ENCODE peak calls at places on chromosomes 12 and 14, in seven cellular contexts. One of them, this sample, is unnamed.

GRCh38 chr14:70782361-70782760 is 27.0 kb downstream of the MAP3K9 start:
- DNase-seq in Caco-2: no peak
- DNase-seq in cardiac fibroblast: peak
- DNase-seq in nephron progenitor cell: no peak
- DNase-seq in mesothelial cell of epicardium: no peak
- DNase-seq in cardiac muscle cell: no peak
- DNase-seq in RWPE2: peak
- DNase-seq in this sample: no peak

GRCh38 chr14:102565331-102565887 is 27.0 kb upstream of the RCOR1 start:
- DNase-seq in cardiac fibroblast: no peak
- DNase-seq in Caco-2: no peak
- DNase-seq in mesothelial cell of epicardium: no peak
- DNase-seq in RWPE2: no peak
- DNase-seq in nephron progenitor cell: no peak
- DNase-seq in cardiac muscle cell: no peak
- DNase-seq in this sample: no peak

GRCh38 chr12:64665506-64665905 is 55.2 kb downstream of the RASSF3 start:
- DNase-seq in Caco-2: peak
- DNase-seq in mesothelial cell of epicardium: no peak
- DNase-seq in RWPE2: no peak
- DNase-seq in nephron progenitor cell: no peak
- DNase-seq in cardiac fibroblast: peak
- DNase-seq in cardiac muscle cell: no peak
- DNase-seq in this sample: no peak

GRCh38 chr12:63276537-63277365 is 125.8 kb upstream of the AVPR1A start:
- DNase-seq in cardiac muscle cell: peak
- DNase-seq in cardiac fibroblast: peak
- DNase-seq in RWPE2: no peak
- DNase-seq in Caco-2: peak
- DNase-seq in nephron progenitor cell: peak
- DNase-seq in mesothelial cell of epicardium: no peak
- DNase-seq in this sample: no peak

GRCh38 chr12:103495158-103495782 is 498 bp downstream of the C12orf42 start:
- DNase-seq in Caco-2: no peak
- DNase-seq in mesothelial cell of epicardium: no peak
- DNase-seq in RWPE2: no peak
- DNase-seq in cardiac fibroblast: no peak
- DNase-seq in cardiac muscle cell: peak
- DNase-seq in nephron progenitor cell: peak
- DNase-seq in this sample: no peak

GRCh38 chr12:13536219-13536910 is 339.8 kb downstream of the EMP1 start:
- DNase-seq in cardiac fibroblast: no peak
- DNase-seq in mesothelial cell of epicardium: no peak
- DNase-seq in Caco-2: no peak
- DNase-seq in RWPE2: no peak
- DNase-seq in nephron progenitor cell: no peak
- DNase-seq in cardiac muscle cell: no peak
- DNase-seq in this sample: no peak

GRCh38 chr12:8780389-8780788 is 42.0 kb upstream of the A2ML1 start:
- DNase-seq in cardiac fibroblast: peak
- DNase-seq in Caco-2: no peak
- DNase-seq in mesothelial cell of epicardium: no peak
- DNase-seq in nephron progenitor cell: no peak
- DNase-seq in cardiac muscle cell: peak
- DNase-seq in RWPE2: no peak
- DNase-seq in this sample: no peak

GRCh38 chr12:42372154-42372791 is 46.3 kb downstream of the PPHLN1 start:
- DNase-seq in nephron progenitor cell: peak
- DNase-seq in cardiac muscle cell: peak
- DNase-seq in RWPE2: no peak
- DNase-seq in mesothelial cell of epicardium: no peak
- DNase-seq in cardiac fibroblast: peak
- DNase-seq in Caco-2: no peak
- DNase-seq in this sample: no peak

GRCh38 chr12:48053122-48053521 is 48.8 kb upstream of the COL2A1 start:
- DNase-seq in cardiac fibroblast: no peak
- DNase-seq in cardiac muscle cell: no peak
- DNase-seq in nephron progenitor cell: no peak
- DNase-seq in Caco-2: no peak
- DNase-seq in mesothelial cell of epicardium: no peak
- DNase-seq in RWPE2: no peak
- DNase-seq in this sample: no peak

DNA sequence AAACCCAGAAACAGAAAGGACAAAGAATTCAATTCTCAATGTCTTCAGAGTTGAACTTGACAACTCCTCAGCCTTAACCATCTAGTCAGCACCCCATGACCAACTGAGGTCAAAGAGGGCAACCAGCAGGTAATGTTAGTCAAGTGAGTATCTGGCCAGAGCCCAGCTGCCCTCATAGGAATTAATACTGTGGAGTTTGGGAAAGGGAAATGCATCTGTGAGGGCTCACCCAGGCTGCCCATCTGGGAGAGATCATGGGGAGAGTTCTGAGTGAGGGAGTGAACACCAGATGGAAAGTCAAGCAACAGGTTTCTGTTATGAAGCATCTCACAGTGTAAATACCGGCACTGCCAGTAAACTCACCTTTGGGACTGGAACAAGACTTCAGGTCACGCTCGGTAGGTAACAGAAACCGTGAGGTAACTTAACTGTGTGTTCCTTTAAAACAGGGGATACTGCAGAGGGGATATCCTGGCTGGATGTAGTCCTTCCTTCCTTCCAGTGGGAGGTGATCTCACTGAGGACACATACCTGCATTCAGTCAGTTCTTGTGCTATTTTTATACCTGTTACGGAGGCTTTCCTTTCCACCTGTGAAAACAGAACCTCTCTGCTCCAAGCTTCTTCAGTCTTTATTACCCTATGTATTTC is 94.4 kb downstream of the DAD1 start:
- DNase-seq in cardiac fibroblast: no peak
- DNase-seq in RWPE2: no peak
- DNase-seq in cardiac muscle cell: no peak
- DNase-seq in Caco-2: no peak
- DNase-seq in mesothelial cell of epicardium: no peak
- DNase-seq in nephron progenitor cell: no peak
- DNase-seq in this sample: no peak
- TF ChIP-seq CTCF in cardiac fibroblast: no peak
- TF ChIP-seq CTCF in RWPE2: no peak
- TF ChIP-seq CTCF in cardiac muscle cell: no peak
- TF ChIP-seq CTCF in Caco-2: no peak
- TF ChIP-seq CTCF in mesothelial cell of epicardium: no peak
- TF ChIP-seq CTCF in nephron progenitor cell: no peak
- TF ChIP-seq CTCF in this sample: no peak

GRCh38 chr12:4939418-4940023 is 29.8 kb downstream of the KCNA1 start:
- DNase-seq in mesothelial cell of epicardium: no peak
- DNase-seq in cardiac fibroblast: no peak
- DNase-seq in cardiac muscle cell: no peak
- DNase-seq in nephron progenitor cell: no peak
- DNase-seq in RWPE2: no peak
- DNase-seq in Caco-2: no peak
- DNase-seq in this sample: no peak
- TF ChIP-seq CTCF in mesothelial cell of epicardium: no peak
- TF ChIP-seq CTCF in cardiac fibroblast: no peak
- TF ChIP-seq CTCF in cardiac muscle cell: no peak
- TF ChIP-seq CTCF in nephron progenitor cell: no peak
- TF ChIP-seq CTCF in RWPE2: no peak
- TF ChIP-seq CTCF in Caco-2: peak
- TF ChIP-seq CTCF in this sample: no peak

DNA sequence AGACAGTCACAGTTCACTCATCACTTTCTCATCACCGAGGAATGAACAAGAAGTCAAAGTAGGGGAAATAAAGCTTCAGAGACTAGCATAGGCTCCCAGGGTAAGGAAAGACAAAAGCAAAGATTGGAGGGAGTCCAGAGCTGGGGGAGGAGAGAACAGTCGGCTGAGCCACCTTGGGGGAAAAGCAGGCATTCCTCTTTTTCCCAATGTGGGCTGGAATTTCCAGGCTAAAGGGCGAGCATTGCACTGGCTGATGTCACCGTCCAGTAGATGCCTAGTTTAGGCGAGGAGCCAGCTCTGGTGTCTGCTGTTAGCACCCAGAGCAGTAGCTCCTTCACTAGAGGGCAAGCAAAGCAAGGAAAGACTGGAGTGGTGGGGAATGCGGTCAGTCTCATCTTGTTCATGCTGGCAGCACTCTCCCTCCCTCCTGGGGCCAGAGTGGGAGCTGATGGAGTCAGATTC is 8.5 kb upstream of the KRT75 start:
- DNase-seq in nephron progenitor cell: peak
- DNase-seq in cardiac muscle cell: peak
- DNase-seq in RWPE2: peak
- DNase-seq in Caco-2: peak
- DNase-seq in cardiac fibroblast: peak
- DNase-seq in mesothelial cell of epicardium: no peak
- DNase-seq in this sample: no peak
- TF ChIP-seq CTCF in nephron progenitor cell: no peak
- TF ChIP-seq CTCF in cardiac muscle cell: peak
- TF ChIP-seq CTCF in RWPE2: peak
- TF ChIP-seq CTCF in Caco-2: no peak
- TF ChIP-seq CTCF in cardiac fibroblast: peak
- TF ChIP-seq CTCF in mesothelial cell of epicardium: no peak
- TF ChIP-seq CTCF in this sample: no peak

GRCh38 chr12:67648306-67649164 is at the start of gene DYRK2:
- DNase-seq in nephron progenitor cell: peak
- DNase-seq in RWPE2: peak
- DNase-seq in Caco-2: peak
- DNase-seq in cardiac muscle cell: peak
- DNase-seq in cardiac fibroblast: peak
- DNase-seq in mesothelial cell of epicardium: peak
- DNase-seq in this sample: peak
- TF ChIP-seq CTCF in nephron progenitor cell: no peak
- TF ChIP-seq CTCF in RWPE2: no peak
- TF ChIP-seq CTCF in Caco-2: peak
- TF ChIP-seq CTCF in cardiac muscle cell: no peak
- TF ChIP-seq CTCF in cardiac fibroblast: no peak
- TF ChIP-seq CTCF in mesothelial cell of epicardium: no peak
- TF ChIP-seq CTCF in this sample: no peak

This sample was measured in natural killer cell.